ENCODE peak calls at places on chromosome 16, in four cellular contexts. G is H1, I is GM12878, Q is K562. D is an unnamed sample.

GRCh38 chr16:79272141-79272577 is 328.4 kb downstream of the MAF start:
- DNase-seq in G (no peak), I (no peak), Q (no peak), D (no peak)

GRCh38 chr16:17529982-17530760 is 59.4 kb upstream of the XYLT1 start:
- DNase-seq in G (no peak), I (peak), Q (peak), D (no peak)

GRCh38 chr16:31213877-31214704 is at the start of gene TRIM72:
- DNase-seq in G (no peak), I (no peak), Q (no peak), D (no peak)

GRCh38 chr16:84690088-84690819 is 9.5 kb upstream of the USP10 start:
- DNase-seq in G (no peak), I (no peak), Q (no peak), D (no peak)

GRCh38 chr16:89557230-89557935 is 3.1 kb upstream of the RPL13 start:
- DNase-seq in G (peak), I (no peak), Q (peak), D (peak)

GRCh38 chr16:1509307-1510221 is 16.4 kb downstream of the TELO2 start:
- DNase-seq in G (no peak), I (no peak), Q (no peak), D (no peak)

GRCh38 chr16:31535737-31536136 is 8.0 kb downstream of the AHSP start:
- DNase-seq in G (no peak), I (no peak), Q (peak), D (no peak)

GRCh38 chr16:53865492-53865863 is 161.5 kb downstream of the FTO start:
- DNase-seq in G (no peak), I (peak), Q (peak), D (no peak)

GRCh38 chr16:54912720-54913119 is 17.9 kb upstream of the IRX5 start:
- DNase-seq in G (no peak), I (no peak), Q (no peak), D (no peak)

GRCh38 chr16:67886387-67886786 is 1.7 kb downstream of the NRN1L start:
- DNase-seq in G (no peak), I (no peak), Q (no peak), D (no peak)

GRCh38 chr16:17160285-17160854 is 310.4 kb downstream of the XYLT1 start:
- DNase-seq in G (peak), I (no peak), Q (peak), D (no peak)

DNA sequence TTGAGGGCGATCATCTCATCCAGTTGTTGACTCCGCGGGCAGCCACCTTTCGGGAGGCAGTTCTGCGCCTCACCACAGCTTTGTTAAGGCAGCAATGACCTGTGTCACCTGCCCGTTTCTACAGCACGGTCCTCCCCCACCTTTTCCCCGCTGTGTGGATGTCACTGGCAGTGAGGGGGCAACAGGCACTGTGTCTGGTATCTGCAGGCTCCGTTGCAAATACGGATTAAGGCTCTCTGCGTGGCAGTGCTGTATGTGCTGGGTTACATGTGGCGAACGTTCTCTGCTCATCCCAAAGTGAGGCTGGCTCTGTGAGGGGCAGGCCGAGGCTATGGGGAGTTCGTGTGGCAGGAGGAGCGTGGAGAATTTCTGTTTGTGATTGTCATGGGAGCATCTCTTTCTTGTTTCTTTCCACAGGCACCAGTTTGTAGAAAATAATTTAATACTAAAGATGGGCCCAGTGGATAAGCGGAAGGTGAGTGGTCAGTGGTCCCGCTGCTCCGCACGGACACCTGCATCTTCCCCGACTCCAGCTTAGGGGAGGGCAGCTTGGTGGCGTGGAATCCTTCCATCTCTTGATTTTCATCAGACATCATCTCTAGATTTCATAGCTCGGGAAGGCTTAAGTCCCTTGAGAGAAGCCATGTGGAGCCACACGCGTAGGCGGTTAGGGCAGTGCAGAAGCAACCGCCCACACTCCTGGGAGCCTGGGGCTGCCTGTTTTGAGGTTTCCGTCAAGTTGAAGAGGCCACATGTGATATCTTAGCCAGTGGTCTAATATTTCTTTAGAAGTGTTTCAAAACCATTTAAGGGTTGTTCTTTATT is 57.8 kb downstream of the PDPK1 start:
- DNase-seq in G (no peak), I (no peak), Q (no peak), D (no peak)
- TF ChIP-seq RFX5 in G (no peak), I (no peak), Q (no peak), D (no peak)

DNA sequence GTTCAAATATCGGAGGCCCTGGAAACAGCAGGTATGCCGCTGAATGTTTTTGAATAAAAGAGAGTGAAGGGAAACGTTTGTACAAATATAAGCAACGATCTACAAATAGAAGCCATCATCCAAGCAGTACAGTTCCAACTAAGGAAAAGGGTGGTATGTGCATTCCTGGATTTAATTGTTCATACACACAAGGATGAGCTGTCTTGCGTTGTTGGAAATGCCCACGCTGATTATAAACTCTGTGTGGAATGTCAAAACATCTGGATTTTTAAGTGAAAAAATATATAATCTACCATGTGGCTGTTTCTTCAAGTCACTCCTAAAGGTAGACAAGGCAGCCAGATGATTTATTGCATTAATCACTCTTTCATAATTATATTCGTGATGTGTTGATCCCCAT is 191.8 kb upstream of the HSBP1 start:
- DNase-seq in G (no peak), I (no peak), Q (no peak), D (no peak)
- TF ChIP-seq SP1 in G (no peak), I (no peak), Q (no peak), D (no peak)

DNA sequence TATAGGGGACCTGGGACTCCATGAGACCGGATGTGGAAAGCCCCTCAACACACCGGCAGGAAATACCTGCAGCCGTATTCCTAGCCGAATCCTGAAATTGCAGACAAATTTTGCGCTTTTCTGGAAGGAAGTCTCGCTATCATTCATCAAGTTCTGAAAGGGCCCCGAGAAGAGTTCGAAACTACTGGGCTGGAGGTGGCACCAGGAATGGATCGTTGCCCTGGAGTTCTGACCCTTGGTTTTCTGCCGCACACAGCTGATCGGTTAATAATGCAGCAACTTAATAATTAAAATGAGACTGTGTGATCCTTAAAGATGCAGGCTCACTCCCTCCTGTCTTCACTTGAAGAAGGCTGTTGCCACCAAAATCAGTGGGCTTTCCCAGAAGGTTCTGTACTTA is 55.7 kb upstream of the MRTFB start:
- DNase-seq in G (no peak), I (no peak), Q (no peak), D (no peak)
- TF ChIP-seq RFX5 in G (no peak), I (no peak), Q (no peak), D (no peak)

DNA sequence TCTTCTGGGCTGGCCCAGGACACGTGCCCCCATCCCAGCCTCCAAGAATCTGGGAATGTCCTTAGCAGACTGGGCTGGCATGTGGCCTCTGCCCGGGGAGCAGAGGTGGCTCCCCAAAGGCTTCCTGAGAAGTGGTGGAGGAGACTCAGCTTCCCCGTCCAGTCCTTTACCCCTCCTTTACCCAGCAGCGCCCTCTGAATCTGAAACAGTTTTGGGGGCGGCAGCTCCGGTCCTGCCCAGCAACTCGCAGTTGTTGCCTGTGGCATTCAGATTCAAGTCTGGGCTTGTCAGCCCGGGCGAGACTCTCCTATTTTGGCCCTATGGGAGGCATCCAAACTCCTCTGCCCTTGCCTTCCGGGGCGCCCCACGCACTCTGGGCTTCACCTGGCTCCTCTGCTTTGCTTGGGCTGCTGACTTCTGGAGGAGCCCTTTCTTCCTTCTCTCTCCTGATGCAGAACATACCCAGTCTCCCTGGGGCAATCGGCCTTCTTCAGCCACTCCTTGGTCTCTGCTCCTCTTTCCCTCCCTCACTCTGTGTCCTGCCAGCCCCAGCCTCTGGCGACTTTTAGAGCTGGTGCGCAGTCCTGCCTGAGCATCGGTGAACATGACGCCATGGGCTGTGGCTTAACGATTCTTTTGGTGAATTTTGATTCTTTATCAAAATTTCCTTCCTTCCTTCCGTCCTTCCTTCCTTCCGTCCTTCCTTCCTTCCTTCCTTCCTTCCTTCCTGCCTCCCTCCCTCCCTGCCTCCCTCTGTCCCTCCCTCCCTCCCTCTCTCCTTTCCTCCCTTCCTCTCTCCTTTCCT is 55.2 kb downstream of the CMIP start:
- DNase-seq in G (no peak), I (no peak), Q (no peak), D (no peak)
- TF ChIP-seq SP1 in G (no peak), I (no peak), Q (no peak), D (no peak)

GRCh38 chr16:4366016-4366415 is 5.6 kb upstream of the VASN start:
- DNase-seq in G (no peak), I (no peak), Q (no peak), D (no peak)

GRCh38 chr16:4365615-4366014 is 6.0 kb upstream of the VASN start:
- DNase-seq in G (no peak), I (no peak), Q (no peak), D (no peak)

GRCh38 chr16:4364196-4365013 is 7.2 kb upstream of the VASN start:
- DNase-seq in G (no peak), I (no peak), Q (no peak), D (no peak)

GRCh38 chr16:4362476-4363250 is 9.0 kb upstream of the VASN start:
- DNase-seq in G (no peak), I (no peak), Q (no peak), D (no peak)

GRCh38 chr16:4365014-4365406 is 6.6 kb upstream of the VASN start:
- DNase-seq in G (no peak), I (peak), Q (no peak), D (no peak)
- TF ChIP-seq RFX5 in G (no peak), I (no peak), Q (no peak), D (no peak)